ENCODE peak calls at places on chromosomes 6 and 20, in ten cellular contexts. One of them, this sample, is unnamed.

GRCh38 chr6:5214570-5215052 is 46.1 kb downstream of the LYRM4 start:
- DNase-seq in stimulated activated CD8-positive, alpha-beta memory T cell treated with anti-CD3 and anti-CD28 coated beads, Interleukin-2, amount 100 ng/mL, for 1 hour: no peak
- DNase-seq in fibroblast of lung: peak
- DNase-seq in astrocyte of the spinal cord: peak
- DNase-seq in EH: peak
- DNase-seq in left ventricle myocardium superior: peak
- DNase-seq in RWPE1: no peak
- DNase-seq in H4: peak
- DNase-seq in NCI-H2171: peak
- DNase-seq in Right ventricle myocardium superior: peak
- DNase-seq in this sample: peak

GRCh38 chr6:113317870-113318269 is 539.3 kb upstream of the MARCKS start:
- DNase-seq in astrocyte of the spinal cord: no peak
- DNase-seq in EH: no peak
- DNase-seq in left ventricle myocardium superior: no peak
- DNase-seq in H4: no peak
- DNase-seq in RWPE1: no peak
- DNase-seq in stimulated activated CD8-positive, alpha-beta memory T cell treated with anti-CD3 and anti-CD28 coated beads, Interleukin-2, amount 100 ng/mL, for 1 hour: no peak
- DNase-seq in NCI-H2171: no peak
- DNase-seq in Right ventricle myocardium superior: no peak
- DNase-seq in fibroblast of lung: no peak
- DNase-seq in this sample: no peak

GRCh38 chr6:111057074-111057752 is 30.1 kb upstream of the SLC16A10 start:
- DNase-seq in H4: no peak
- DNase-seq in Right ventricle myocardium superior: no peak
- DNase-seq in astrocyte of the spinal cord: peak
- DNase-seq in left ventricle myocardium superior: no peak
- DNase-seq in RWPE1: peak
- DNase-seq in EH: peak
- DNase-seq in stimulated activated CD8-positive, alpha-beta memory T cell treated with anti-CD3 and anti-CD28 coated beads, Interleukin-2, amount 100 ng/mL, for 1 hour: no peak
- DNase-seq in NCI-H2171: peak
- DNase-seq in fibroblast of lung: peak
- DNase-seq in this sample: peak

GRCh38 chr20:50467618-50468373 is 42.4 kb upstream of the PTPN1 start:
- DNase-seq in NCI-H2171: peak
- DNase-seq in EH: peak
- DNase-seq in astrocyte of the spinal cord: peak
- DNase-seq in fibroblast of lung: peak
- DNase-seq in Right ventricle myocardium superior: no peak
- DNase-seq in stimulated activated CD8-positive, alpha-beta memory T cell treated with anti-CD3 and anti-CD28 coated beads, Interleukin-2, amount 100 ng/mL, for 1 hour: no peak
- DNase-seq in RWPE1: peak
- DNase-seq in H4: peak
- DNase-seq in left ventricle myocardium superior: no peak
- DNase-seq in this sample: peak

GRCh38 chr6:77038801-77039200 is 424.5 kb downstream of the HTR1B start:
- DNase-seq in RWPE1: no peak
- DNase-seq in EH: peak
- DNase-seq in astrocyte of the spinal cord: peak
- DNase-seq in H4: no peak
- DNase-seq in left ventricle myocardium superior: no peak
- DNase-seq in Right ventricle myocardium superior: no peak
- DNase-seq in NCI-H2171: no peak
- DNase-seq in stimulated activated CD8-positive, alpha-beta memory T cell treated with anti-CD3 and anti-CD28 coated beads, Interleukin-2, amount 100 ng/mL, for 1 hour: no peak
- DNase-seq in fibroblast of lung: peak
- DNase-seq in this sample: peak

GRCh38 chr6:11772109-11772830 is 6.3 kb downstream of the ADTRP start:
- DNase-seq in fibroblast of lung: peak
- DNase-seq in RWPE1: peak
- DNase-seq in NCI-H2171: no peak
- DNase-seq in astrocyte of the spinal cord: peak
- DNase-seq in Right ventricle myocardium superior: no peak
- DNase-seq in H4: peak
- DNase-seq in stimulated activated CD8-positive, alpha-beta memory T cell treated with anti-CD3 and anti-CD28 coated beads, Interleukin-2, amount 100 ng/mL, for 1 hour: no peak
- DNase-seq in EH: peak
- DNase-seq in left ventricle myocardium superior: no peak
- DNase-seq in this sample: peak

GRCh38 chr20:14777571-14777970 is 440.2 kb upstream of the FLRT3 start:
- DNase-seq in astrocyte of the spinal cord: no peak
- DNase-seq in Right ventricle myocardium superior: no peak
- DNase-seq in fibroblast of lung: no peak
- DNase-seq in RWPE1: peak
- DNase-seq in left ventricle myocardium superior: no peak
- DNase-seq in stimulated activated CD8-positive, alpha-beta memory T cell treated with anti-CD3 and anti-CD28 coated beads, Interleukin-2, amount 100 ng/mL, for 1 hour: no peak
- DNase-seq in EH: peak
- DNase-seq in NCI-H2171: no peak
- DNase-seq in H4: no peak
- DNase-seq in this sample: no peak

GRCh38 chr6:133587396-133587795 is 301.5 kb upstream of the TCF21 start:
- DNase-seq in stimulated activated CD8-positive, alpha-beta memory T cell treated with anti-CD3 and anti-CD28 coated beads, Interleukin-2, amount 100 ng/mL, for 1 hour: no peak
- DNase-seq in left ventricle myocardium superior: no peak
- DNase-seq in RWPE1: no peak
- DNase-seq in Right ventricle myocardium superior: no peak
- DNase-seq in NCI-H2171: no peak
- DNase-seq in astrocyte of the spinal cord: no peak
- DNase-seq in EH: no peak
- DNase-seq in H4: no peak
- DNase-seq in fibroblast of lung: no peak
- DNase-seq in this sample: no peak

GRCh38 chr6:44353336-44353735 is 10.9 kb downstream of the SPATS1 start:
- DNase-seq in RWPE1: no peak
- DNase-seq in H4: no peak
- DNase-seq in fibroblast of lung: no peak
- DNase-seq in astrocyte of the spinal cord: no peak
- DNase-seq in NCI-H2171: no peak
- DNase-seq in left ventricle myocardium superior: no peak
- DNase-seq in EH: no peak
- DNase-seq in Right ventricle myocardium superior: no peak
- DNase-seq in stimulated activated CD8-positive, alpha-beta memory T cell treated with anti-CD3 and anti-CD28 coated beads, Interleukin-2, amount 100 ng/mL, for 1 hour: no peak
- DNase-seq in this sample: peak

GRCh38 chr20:36461600-36462439 is 79.5 kb upstream of the MYL9 start:
- DNase-seq in astrocyte of the spinal cord: no peak
- DNase-seq in Right ventricle myocardium superior: peak
- DNase-seq in left ventricle myocardium superior: peak
- DNase-seq in stimulated activated CD8-positive, alpha-beta memory T cell treated with anti-CD3 and anti-CD28 coated beads, Interleukin-2, amount 100 ng/mL, for 1 hour: no peak
- DNase-seq in EH: peak
- DNase-seq in H4: peak
- DNase-seq in NCI-H2171: no peak
- DNase-seq in RWPE1: peak
- DNase-seq in fibroblast of lung: peak
- DNase-seq in this sample: peak

This sample was measured in MCF 10A.